ENCODE peak calls at places on chromosomes 2 and 18, in seven cellular contexts. R is nephron progenitor cell, H is cardiac muscle cell, P is glutamatergic neuron, W is fibroblast of villous mesenchyme, V is heart left ventricle, Q is OCI-LY7. L is an unnamed sample.

GRCh38 chr2:42850016-42850805 is 57.8 kb upstream of the HAAO start:
- DNase-seq in R (no peak), H (no peak), P (no peak), W (no peak), V (no peak), Q (no peak), L (no peak)

GRCh38 chr2:47891369-47892337 is 14.6 kb downstream of the FBXO11 start:
- DNase-seq in R (no peak), H (no peak), P (no peak), W (peak; percentile 56), V (no peak), Q (no peak), L (peak; percentile 41)

GRCh38 chr2:12506846-12507245 is 209.9 kb upstream of the TRIB2 start:
- DNase-seq in R (no peak), H (no peak), P (no peak), W (no peak), V (no peak), Q (no peak), L (no peak)

GRCh38 chr18:56473400-56474059 is 164.9 kb downstream of the TXNL1 start:
- DNase-seq in R (no peak), H (no peak), P (no peak), W (no peak), V (no peak), Q (no peak), L (no peak)

GRCh38 chr2:14132386-14132785 is 500.1 kb upstream of the LRATD1 start:
- DNase-seq in R (no peak), H (no peak), P (no peak), W (no peak), V (no peak), Q (no peak), L (no peak)

GRCh38 chr2:71471276-71471675 is 17.9 kb downstream of the DYSF start:
- DNase-seq in R (no peak), H (no peak), P (no peak), W (no peak), V (no peak), Q (no peak), L (peak; percentile 16)

GRCh38 chr2:197137826-197138480 is 172.6 kb downstream of the ANKRD44 start:
- DNase-seq in R (no peak), H (no peak), P (no peak), W (no peak), V (no peak), Q (no peak), L (no peak)

GRCh38 chr2:234405472-234405871 is 91.4 kb downstream of the ARL4C start:
- DNase-seq in R (no peak), H (no peak), P (no peak), W (no peak), V (no peak), Q (no peak), L (no peak)

GRCh38 chr2:150125708-150126107 is 361.8 kb downstream of the RND3 start:
- DNase-seq in R (peak; percentile 14), H (no peak), P (no peak), W (peak; percentile 51), V (no peak), Q (no peak), L (no peak)

GRCh38 chr2:156455366-156455975 is 19.3 kb downstream of the GPD2 start:
- DNase-seq in R (no peak), H (no peak), P (no peak), W (no peak), V (no peak), Q (no peak), L (no peak)

GRCh38 chr18:31399336-31400032 is 22.9 kb downstream of the DSG4 start:
- DNase-seq in R (no peak), H (no peak), P (no peak), W (no peak), V (no peak), Q (no peak), L (no peak)

GRCh38 chr2:174595904-174596397 is 1.7 kb downstream of the WIPF1 start:
- DNase-seq in R (no peak), H (no peak), P (no peak), W (no peak), V (no peak), Q (peak; percentile 39), L (no peak)

GRCh38 chr2:133953524-133953923 is 300.3 kb upstream of the MGAT5 start:
- DNase-seq in R (no peak), H (no peak), P (no peak), W (no peak), V (no peak), Q (peak; percentile 19), L (no peak)

GRCh38 chr2:100380681-100381080 is 36.8 kb downstream of the CHST10 start:
- DNase-seq in R (no peak), H (no peak), P (no peak), W (no peak), V (no peak), Q (no peak), L (no peak)

GRCh38 chr18:74766233-74766632 is 168.6 kb downstream of the ZNF407 start:
- DNase-seq in R (no peak), H (no peak), P (no peak), W (no peak), V (no peak), Q (no peak), L (no peak)

GRCh38 chr2:128250409-128251025 is 68.2 kb downstream of the HS6ST1 start:
- DNase-seq in R (no peak), H (no peak), P (no peak), W (no peak), V (no peak), Q (no peak), L (no peak)

GRCh38 chr2:184938221-184938985 is 340.1 kb downstream of the ZNF804A start:
- DNase-seq in R (no peak), H (no peak), P (no peak), W (no peak), V (no peak), Q (no peak), L (no peak)

GRCh38 chr2:128557069-128557468 is 238.4 kb upstream of the HS6ST1 start:
- DNase-seq in R (no peak), H (no peak), P (no peak), W (no peak), V (no peak), Q (no peak), L (no peak)

GRCh38 chr18:31402026-31402373 is 25.4 kb downstream of the DSG4 start:
- DNase-seq in R (no peak), H (no peak), P (no peak), W (no peak), V (no peak), Q (no peak), L (no peak)

GRCh38 chr2:121969766-121970639 is 214.6 kb downstream of the TSN start:
- DNase-seq in R (no peak), H (no peak), P (no peak), W (no peak), V (no peak), Q (no peak), L (no peak)

DNA sequence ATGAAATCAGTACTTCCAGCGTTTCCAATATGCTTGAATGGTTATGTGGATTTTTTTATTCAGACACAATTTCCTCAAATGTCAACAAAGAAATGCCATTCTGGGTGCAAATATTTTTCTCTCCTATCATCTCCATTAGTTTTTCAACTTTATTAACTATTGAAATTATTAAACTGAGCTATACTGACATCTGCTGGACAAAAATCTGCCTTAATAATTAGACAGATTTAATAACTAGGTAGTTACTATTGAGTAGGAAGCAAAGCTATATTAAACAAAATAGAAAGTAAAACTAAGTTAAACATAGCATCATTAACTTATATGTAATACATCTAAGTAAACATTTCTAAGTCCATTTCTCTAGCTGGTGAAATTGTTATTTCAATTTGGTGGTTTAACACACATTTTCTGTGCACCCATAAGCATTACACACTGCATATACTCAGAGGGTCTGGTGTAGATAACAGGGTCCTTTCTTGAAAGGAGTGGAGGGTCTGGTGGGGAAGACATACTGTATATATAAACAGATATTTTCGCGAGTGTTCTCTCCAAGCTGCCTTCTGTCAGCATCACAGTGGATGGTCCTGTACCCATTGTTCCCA is 77.0 kb downstream of the LANCL1 start:
- DNase-seq in R (no peak), H (peak; percentile 27), P (no peak), W (peak; percentile 18), V (no peak), Q (peak; percentile 14), L (no peak)
- TF ChIP-seq CTCF in R (no peak), H (peak; percentile 43), P (peak; percentile 22), W (peak; percentile 27), V (peak; percentile 61), Q (peak; percentile 79), L (peak; percentile 40)

GRCh38 chr18:37552296-37552695 is 13.3 kb downstream of the CELF4 start:
- DNase-seq in R (no peak), H (no peak), P (no peak), W (no peak), V (no peak), Q (no peak), L (no peak)

GRCh38 chr18:37551249-37551648 is 14.3 kb downstream of the CELF4 start:
- DNase-seq in R (no peak), H (no peak), P (no peak), W (no peak), V (no peak), Q (no peak), L (no peak)

GRCh38 chr18:37550118-37550875 is 15.3 kb downstream of the CELF4 start:
- DNase-seq in R (no peak), H (no peak), P (no peak), W (no peak), V (no peak), Q (no peak), L (no peak)

GRCh38 chr18:37553633-37554398 is 11.8 kb downstream of the CELF4 start:
- DNase-seq in R (peak; percentile 36), H (peak; percentile 60), P (no peak), W (no peak), V (no peak), Q (no peak), L (no peak)

GRCh38 chr18:37551846-37552245 is 13.8 kb downstream of the CELF4 start:
- DNase-seq in R (no peak), H (no peak), P (no peak), W (no peak), V (no peak), Q (no peak), L (no peak)
- TF ChIP-seq CTCF in R (no peak), H (no peak), P (no peak), W (no peak), V (no peak), Q (no peak), L (no peak)

GRCh38 chr18:65436430-65436829 is 314.4 kb upstream of the CDH7 start:
- DNase-seq in R (no peak), H (no peak), P (no peak), W (no peak), V (no peak), Q (no peak), L (no peak)

GRCh38 chr18:65435529-65435928 is 315.3 kb upstream of the CDH7 start:
- DNase-seq in R (no peak), H (no peak), P (no peak), W (no peak), V (no peak), Q (no peak), L (no peak)

DNA sequence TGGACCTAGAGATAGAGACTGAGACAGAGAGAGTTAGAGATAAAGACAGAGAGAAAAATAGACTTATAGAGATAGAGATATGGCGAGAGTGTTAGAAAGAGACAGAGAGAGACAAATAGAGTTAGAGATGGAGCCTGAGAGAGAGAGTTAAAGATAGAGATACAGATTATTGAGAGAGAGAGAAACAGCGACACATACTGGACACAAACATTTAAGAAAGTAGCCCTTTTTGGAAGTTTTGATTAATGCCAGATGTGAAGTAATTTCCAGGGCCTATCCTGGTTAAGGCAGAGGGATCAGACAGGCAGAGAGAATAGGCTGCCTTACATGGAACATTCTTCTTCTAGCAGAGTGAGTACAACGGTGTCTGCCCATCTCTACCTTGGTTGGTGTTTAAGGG is 311.6 kb upstream of the CDH7 start:
- DNase-seq in R (no peak), H (no peak), P (no peak), W (peak; percentile 0), V (no peak), Q (no peak), L (no peak)
- TF ChIP-seq CTCF in R (peak; percentile 8), H (no peak), P (peak; percentile 17), W (no peak), V (no peak), Q (no peak), L (no peak)

GRCh38 chr2:110876167-110876999 is 144.0 kb downstream of the ACOXL start:
- DNase-seq in R (no peak), H (no peak), P (no peak), W (no peak), V (no peak), Q (peak; percentile 17), L (no peak)
- TF ChIP-seq CTCF in R (peak; percentile 35), H (no peak), P (peak; percentile 47), W (no peak), V (no peak), Q (peak; percentile 82), L (no peak)